ENCODE peak calls at places on chromosomes 1 and 21, in eight cellular contexts. One of them, this sample, is unnamed.

GRCh38 chr21:38468989-38469388 is 29.3 kb downstream of the ERG start:
- DNase-seq in B cell: no peak
- DNase-seq in RWPE1: peak; percentile 44
- DNase-seq in IMR-90: no peak
- DNase-seq in BJ: no peak
- DNase-seq in pancreas: no peak
- DNase-seq in heart left ventricle: no peak
- DNase-seq in choroid plexus epithelial cell: no peak
- DNase-seq in this sample: no peak

GRCh38 chr1:206513312-206514111 is 6.2 kb downstream of the RASSF5 start:
- DNase-seq in BJ: peak; percentile 61
- DNase-seq in B cell: no peak
- DNase-seq in RWPE1: peak; percentile 98
- DNase-seq in heart left ventricle: peak; percentile 64
- DNase-seq in IMR-90: peak; percentile 87
- DNase-seq in pancreas: peak; percentile 59
- DNase-seq in choroid plexus epithelial cell: peak; percentile 68
- DNase-seq in this sample: no peak

GRCh38 chr21:17454315-17455027 is 58.4 kb upstream of the CXADR start:
- DNase-seq in heart left ventricle: no peak
- DNase-seq in choroid plexus epithelial cell: peak; percentile 90
- DNase-seq in BJ: peak; percentile 47
- DNase-seq in B cell: no peak
- DNase-seq in RWPE1: peak; percentile 49
- DNase-seq in pancreas: peak; percentile 81
- DNase-seq in IMR-90: peak; percentile 92
- DNase-seq in this sample: peak; percentile 20

GRCh38 chr1:150537732-150538684 is 11.2 kb upstream of the ADAMTSL4 start:
- DNase-seq in IMR-90: peak; percentile 87
- DNase-seq in heart left ventricle: no peak
- DNase-seq in choroid plexus epithelial cell: peak; percentile 94
- DNase-seq in pancreas: no peak
- DNase-seq in BJ: no peak
- DNase-seq in B cell: no peak
- DNase-seq in RWPE1: peak; percentile 89
- DNase-seq in this sample: no peak

GRCh38 chr1:185421485-185422100 is 104.5 kb upstream of the IVNS1ABP start:
- DNase-seq in choroid plexus epithelial cell: no peak
- DNase-seq in B cell: no peak
- DNase-seq in pancreas: no peak
- DNase-seq in heart left ventricle: no peak
- DNase-seq in BJ: no peak
- DNase-seq in IMR-90: no peak
- DNase-seq in RWPE1: no peak
- DNase-seq in this sample: no peak

GRCh38 chr21:38839683-38840286 is 34.1 kb downstream of the ETS2 start:
- DNase-seq in B cell: no peak
- DNase-seq in RWPE1: peak; percentile 76
- DNase-seq in IMR-90: peak; percentile 94
- DNase-seq in heart left ventricle: no peak
- DNase-seq in pancreas: no peak
- DNase-seq in BJ: peak; percentile 68
- DNase-seq in choroid plexus epithelial cell: peak; percentile 99
- DNase-seq in this sample: no peak

GRCh38 chr1:244369256-244370057 is 82.3 kb downstream of the ADSS2 start:
- DNase-seq in BJ: no peak
- DNase-seq in RWPE1: peak; percentile 30
- DNase-seq in heart left ventricle: no peak
- DNase-seq in pancreas: no peak
- DNase-seq in choroid plexus epithelial cell: no peak
- DNase-seq in IMR-90: no peak
- DNase-seq in B cell: no peak
- DNase-seq in this sample: no peak

GRCh38 chr1:11730429-11730861 is 5.5 kb upstream of the AGTRAP start:
- DNase-seq in B cell: peak; percentile 75
- DNase-seq in pancreas: no peak
- DNase-seq in RWPE1: no peak
- DNase-seq in choroid plexus epithelial cell: peak; percentile 67
- DNase-seq in IMR-90: peak; percentile 36
- DNase-seq in BJ: no peak
- DNase-seq in heart left ventricle: peak; percentile 40
- DNase-seq in this sample: no peak

GRCh38 chr1:229209816-229210215 is 61.1 kb upstream of the RAB4A start:
- DNase-seq in choroid plexus epithelial cell: peak; percentile 94
- DNase-seq in IMR-90: peak; percentile 96
- DNase-seq in RWPE1: no peak
- DNase-seq in heart left ventricle: no peak
- DNase-seq in pancreas: no peak
- DNase-seq in BJ: no peak
- DNase-seq in B cell: no peak
- DNase-seq in this sample: no peak

GRCh38 chr1:203408485-203409229 is 57.7 kb upstream of the FMOD start:
- DNase-seq in choroid plexus epithelial cell: peak; percentile 36
- DNase-seq in IMR-90: peak; percentile 82
- DNase-seq in pancreas: no peak
- DNase-seq in RWPE1: peak; percentile 80
- DNase-seq in BJ: peak; percentile 50
- DNase-seq in heart left ventricle: peak; percentile 78
- DNase-seq in B cell: no peak
- DNase-seq in this sample: no peak

GRCh38 chr1:183002797-183003594 is 20.2 kb upstream of the LAMC1 start:
- DNase-seq in choroid plexus epithelial cell: peak; percentile 64
- DNase-seq in BJ: no peak
- DNase-seq in B cell: no peak
- DNase-seq in pancreas: no peak
- DNase-seq in heart left ventricle: peak; percentile 31
- DNase-seq in RWPE1: no peak
- DNase-seq in IMR-90: peak; percentile 40
- DNase-seq in this sample: no peak

GRCh38 chr1:16012590-16013219 is 5.1 kb downstream of the HSPB7 start:
- DNase-seq in pancreas: peak; percentile 82
- DNase-seq in B cell: no peak
- DNase-seq in RWPE1: no peak
- DNase-seq in IMR-90: peak; percentile 38
- DNase-seq in choroid plexus epithelial cell: peak; percentile 89
- DNase-seq in heart left ventricle: peak; percentile 86
- DNase-seq in BJ: no peak
- DNase-seq in this sample: peak; percentile 71

GRCh38 chr1:154441241-154441888 is 36.2 kb downstream of the IL6R start:
- DNase-seq in RWPE1: no peak
- DNase-seq in choroid plexus epithelial cell: no peak
- DNase-seq in B cell: no peak
- DNase-seq in heart left ventricle: no peak
- DNase-seq in BJ: no peak
- DNase-seq in pancreas: no peak
- DNase-seq in IMR-90: no peak
- DNase-seq in this sample: no peak

GRCh38 chr1:41806472-41807155 is 112.1 kb downstream of the HIVEP3 start:
- DNase-seq in heart left ventricle: no peak
- DNase-seq in choroid plexus epithelial cell: no peak
- DNase-seq in B cell: peak; percentile 29
- DNase-seq in BJ: no peak
- DNase-seq in IMR-90: no peak
- DNase-seq in pancreas: no peak
- DNase-seq in RWPE1: no peak
- DNase-seq in this sample: peak; percentile 36

GRCh38 chr1:182015360-182015759 is 46.2 kb downstream of the ZNF648 start:
- DNase-seq in BJ: no peak
- DNase-seq in heart left ventricle: no peak
- DNase-seq in pancreas: no peak
- DNase-seq in RWPE1: no peak
- DNase-seq in B cell: no peak
- DNase-seq in choroid plexus epithelial cell: no peak
- DNase-seq in IMR-90: no peak
- DNase-seq in this sample: peak; percentile 25

GRCh38 chr1:179706339-179706941 is 36.7 kb upstream of the FAM163A start:
- DNase-seq in B cell: peak; percentile 47
- DNase-seq in heart left ventricle: peak; percentile 63
- DNase-seq in choroid plexus epithelial cell: peak; percentile 84
- DNase-seq in pancreas: no peak
- DNase-seq in IMR-90: peak; percentile 67
- DNase-seq in RWPE1: peak; percentile 54
- DNase-seq in BJ: no peak
- DNase-seq in this sample: peak; percentile 56

GRCh38 chr1:18297896-18298648 is 182.7 kb upstream of the KLHDC7A start:
- DNase-seq in BJ: no peak
- DNase-seq in choroid plexus epithelial cell: no peak
- DNase-seq in pancreas: no peak
- DNase-seq in RWPE1: no peak
- DNase-seq in B cell: no peak
- DNase-seq in IMR-90: no peak
- DNase-seq in heart left ventricle: no peak
- DNase-seq in this sample: no peak

GRCh38 chr1:143720087-143721023 is 251.4 kb downstream of the FAM72C start:
- DNase-seq in pancreas: peak; percentile 35
- DNase-seq in BJ: no peak
- DNase-seq in heart left ventricle: peak; percentile 21
- DNase-seq in IMR-90: peak; percentile 11
- DNase-seq in RWPE1: peak; percentile 9
- DNase-seq in B cell: no peak
- DNase-seq in choroid plexus epithelial cell: no peak
- DNase-seq in this sample: no peak

GRCh38 chr1:184403961-184404726 is 17.3 kb downstream of the C1orf21 start:
- DNase-seq in IMR-90: no peak
- DNase-seq in heart left ventricle: no peak
- DNase-seq in BJ: no peak
- DNase-seq in B cell: no peak
- DNase-seq in pancreas: no peak
- DNase-seq in choroid plexus epithelial cell: no peak
- DNase-seq in RWPE1: no peak
- DNase-seq in this sample: no peak
- TF ChIP-seq CTCF in IMR-90: no peak
- TF ChIP-seq CTCF in heart left ventricle: no peak
- TF ChIP-seq CTCF in BJ: no peak
- TF ChIP-seq CTCF in B cell: no peak
- TF ChIP-seq CTCF in pancreas: no peak
- TF ChIP-seq CTCF in choroid plexus epithelial cell: no peak
- TF ChIP-seq CTCF in RWPE1: no peak
- TF ChIP-seq CTCF in this sample: no peak

GRCh38 chr1:52659356-52659755 is 26.4 kb downstream of the SHISAL2A start:
- DNase-seq in heart left ventricle: no peak
- DNase-seq in IMR-90: no peak
- DNase-seq in pancreas: no peak
- DNase-seq in RWPE1: peak; percentile 60
- DNase-seq in B cell: no peak
- DNase-seq in choroid plexus epithelial cell: no peak
- DNase-seq in BJ: no peak
- DNase-seq in this sample: peak; percentile 64

GRCh38 chr1:52657702-52658101 is 24.7 kb downstream of the SHISAL2A start:
- DNase-seq in IMR-90: no peak
- DNase-seq in RWPE1: no peak
- DNase-seq in heart left ventricle: no peak
- DNase-seq in choroid plexus epithelial cell: no peak
- DNase-seq in B cell: no peak
- DNase-seq in pancreas: no peak
- DNase-seq in BJ: no peak
- DNase-seq in this sample: no peak

GRCh38 chr1:52658795-52659194 is 25.8 kb downstream of the SHISAL2A start:
- DNase-seq in IMR-90: no peak
- DNase-seq in B cell: no peak
- DNase-seq in heart left ventricle: no peak
- DNase-seq in RWPE1: no peak
- DNase-seq in BJ: no peak
- DNase-seq in pancreas: no peak
- DNase-seq in choroid plexus epithelial cell: no peak
- DNase-seq in this sample: no peak

GRCh38 chr1:52660807-52661206 is 27.8 kb downstream of the SHISAL2A start:
- DNase-seq in choroid plexus epithelial cell: no peak
- DNase-seq in heart left ventricle: no peak
- DNase-seq in BJ: no peak
- DNase-seq in IMR-90: no peak
- DNase-seq in pancreas: no peak
- DNase-seq in RWPE1: no peak
- DNase-seq in B cell: no peak
- DNase-seq in this sample: no peak

DNA sequence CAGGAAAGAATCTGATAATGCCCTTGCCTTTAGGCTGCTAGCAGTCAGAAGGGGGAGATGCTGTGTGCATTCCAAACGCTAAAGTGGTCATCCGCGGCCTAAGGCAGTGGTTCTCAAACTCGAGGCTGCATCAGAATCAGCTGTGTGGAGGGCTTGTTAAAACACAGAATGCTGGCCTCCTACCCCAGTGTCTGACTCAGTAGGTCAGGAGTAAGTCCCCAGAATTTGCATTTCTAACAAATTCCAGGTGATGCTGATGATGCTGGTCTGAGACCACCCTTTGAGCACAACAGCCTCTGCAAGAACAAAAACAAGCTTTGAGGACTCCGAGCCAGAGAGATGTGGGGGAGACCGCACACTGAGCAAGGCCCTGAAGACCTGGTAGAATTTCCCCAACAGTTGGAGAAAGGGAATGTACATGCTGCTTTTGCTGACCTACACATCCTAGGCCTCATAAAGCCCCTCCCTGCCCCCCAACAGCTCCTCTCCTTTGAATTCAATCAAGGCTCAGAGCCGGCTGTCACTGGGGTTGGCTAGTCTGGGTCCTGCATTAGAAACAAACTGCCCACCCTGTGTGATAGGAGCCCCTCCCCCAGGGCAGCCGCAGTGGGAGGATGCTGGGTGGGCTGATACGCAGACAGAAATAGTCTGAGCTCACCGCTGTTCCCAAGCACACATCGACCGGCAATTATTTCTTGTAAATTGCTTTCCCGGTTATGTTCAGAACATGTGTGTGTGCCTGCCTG is 27.1 kb downstream of the SHISAL2A start:
- DNase-seq in IMR-90: no peak
- DNase-seq in choroid plexus epithelial cell: no peak
- DNase-seq in heart left ventricle: no peak
- DNase-seq in RWPE1: no peak
- DNase-seq in B cell: no peak
- DNase-seq in pancreas: no peak
- DNase-seq in BJ: no peak
- DNase-seq in this sample: no peak
- TF ChIP-seq CTCF in IMR-90: no peak
- TF ChIP-seq CTCF in choroid plexus epithelial cell: no peak
- TF ChIP-seq CTCF in heart left ventricle: no peak
- TF ChIP-seq CTCF in RWPE1: no peak
- TF ChIP-seq CTCF in B cell: no peak
- TF ChIP-seq CTCF in pancreas: no peak
- TF ChIP-seq CTCF in BJ: no peak
- TF ChIP-seq CTCF in this sample: no peak

DNA sequence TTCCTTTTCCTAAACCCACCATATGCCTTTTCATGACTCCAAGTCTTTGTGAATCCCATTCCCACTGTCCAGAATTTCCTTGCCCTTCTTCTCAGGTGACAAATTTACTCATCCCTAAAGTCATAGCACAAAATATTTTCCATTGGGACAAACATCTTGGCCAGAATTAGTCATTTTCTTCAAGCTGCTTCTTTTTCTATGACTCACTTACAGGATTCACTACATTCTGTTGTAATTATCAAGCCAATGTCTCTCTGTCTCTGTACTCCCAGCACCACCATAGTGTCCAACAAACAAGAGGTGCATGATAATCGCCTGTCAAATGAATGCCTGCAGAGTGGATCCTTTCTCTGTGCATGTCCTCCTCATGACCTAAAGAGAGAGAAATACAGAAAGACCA is 37.8 kb downstream of the SGIP1 start:
- DNase-seq in choroid plexus epithelial cell: peak; percentile 50
- DNase-seq in IMR-90: peak; percentile 69
- DNase-seq in heart left ventricle: no peak
- DNase-seq in BJ: peak; percentile 63
- DNase-seq in RWPE1: peak; percentile 62
- DNase-seq in pancreas: no peak
- DNase-seq in B cell: no peak
- DNase-seq in this sample: no peak
- TF ChIP-seq CTCF in choroid plexus epithelial cell: no peak
- TF ChIP-seq CTCF in IMR-90: no peak
- TF ChIP-seq CTCF in heart left ventricle: no peak
- TF ChIP-seq CTCF in BJ: no peak
- TF ChIP-seq CTCF in RWPE1: no peak
- TF ChIP-seq CTCF in pancreas: no peak
- TF ChIP-seq CTCF in B cell: no peak
- TF ChIP-seq CTCF in this sample: no peak

GRCh38 chr1:37391181-37391949 is 83.0 kb upstream of the ZC3H12A start:
- DNase-seq in RWPE1: no peak
- DNase-seq in heart left ventricle: no peak
- DNase-seq in B cell: no peak
- DNase-seq in BJ: no peak
- DNase-seq in choroid plexus epithelial cell: peak; percentile 3
- DNase-seq in pancreas: no peak
- DNase-seq in IMR-90: no peak
- DNase-seq in this sample: no peak
- TF ChIP-seq CTCF in RWPE1: no peak
- TF ChIP-seq CTCF in heart left ventricle: no peak
- TF ChIP-seq CTCF in B cell: no peak
- TF ChIP-seq CTCF in BJ: peak; percentile 8
- TF ChIP-seq CTCF in choroid plexus epithelial cell: no peak
- TF ChIP-seq CTCF in pancreas: no peak
- TF ChIP-seq CTCF in IMR-90: no peak
- TF ChIP-seq CTCF in this sample: no peak